ENCODE peak calls at places on chromosome 4, in four cellular contexts. C is adrenal gland, E is GM23338, O is colonic mucosa. N is an unnamed sample.

GRCh38 chr4:165668694-165669093 is 204.3 kb upstream of the TLL1 start:
- DNase-seq in O (no peak), C (no peak), E (peak), N (no peak)

GRCh38 chr4:156677136-156677535 is 294.5 kb downstream of the PDGFC start:
- DNase-seq in C (no peak), E (peak), O (peak), N (no peak)

GRCh38 chr4:13546855-13547562 is 2.7 kb upstream of the NKX3-2 start:
- DNase-seq in O (peak), E (peak), C (no peak), N (no peak)

GRCh38 chr4:26279446-26279845 is 41.4 kb upstream of the RBPJ start:
- DNase-seq in C (no peak), E (no peak), O (no peak), N (no peak)

GRCh38 chr4:158841540-158841939 is 72.7 kb downstream of the FNIP2 start:
- DNase-seq in E (no peak), O (no peak), C (peak), N (no peak)

GRCh38 chr4:128006592-128006991 is 41.4 kb downstream of the ABHD18 start:
- DNase-seq in E (no peak), C (peak), O (no peak), N (no peak)

GRCh38 chr4:76589872-76590846 is 155.1 kb downstream of the SHROOM3 start:
- DNase-seq in E (peak), C (no peak), O (peak), N (peak)

GRCh38 chr4:47831026-47831689 is 6.7 kb downstream of the CORIN start:
- DNase-seq in O (no peak), C (no peak), E (no peak), N (no peak)

GRCh38 chr4:173237722-173238121 is 69.1 kb downstream of the GALNT7 start:
- DNase-seq in E (no peak), O (no peak), C (no peak), N (no peak)

GRCh38 chr4:48896845-48897244 is 9.7 kb downstream of the OCIAD2 start:
- DNase-seq in O (no peak), E (no peak), C (no peak), N (no peak)

GRCh38 chr4:76562161-76562560 is 127.1 kb downstream of the SHROOM3 start:
- DNase-seq in E (no peak), O (no peak), C (no peak), N (no peak)

GRCh38 chr4:169619518-169619957 is 840 bp upstream of the CLCN3 start:
- DNase-seq in E (peak), O (peak), C (peak), N (peak)

GRCh38 chr4:84750260-84750955 is 167.5 kb downstream of the CDS1 start:
- DNase-seq in C (peak), E (peak), O (no peak), N (no peak)

GRCh38 chr4:1975880-1976279 is 32.9 kb downstream of the NELFA start:
- DNase-seq in C (no peak), O (no peak), E (no peak), N (no peak)

GRCh38 chr4:13261486-13262257 is 222.5 kb downstream of the RAB28 start:
- DNase-seq in E (peak), C (no peak), O (no peak), N (no peak)

GRCh38 chr4:8719421-8719820 is 126.9 kb downstream of the CPZ start:
- DNase-seq in C (no peak), O (no peak), E (no peak), N (no peak)

GRCh38 chr4:130233377-130234047 is 1137.6 kb downstream of the C4orf33 start:
- DNase-seq in O (no peak), C (no peak), E (no peak), N (no peak)

GRCh38 chr4:120770897-120771296 is 151.6 kb downstream of the PRDM5 start:
- DNase-seq in O (no peak), C (no peak), E (no peak), N (no peak)

GRCh38 chr4:75723117-75723801 is 1.1 kb upstream of the USO1 start:
- DNase-seq in O (no peak), C (no peak), E (no peak), N (no peak)

GRCh38 chr4:184959309-184959708 is 59.0 kb upstream of the HELT start:
- DNase-seq in C (no peak), E (no peak), O (no peak), N (no peak)

GRCh38 chr4:157172011-157172410 is 48.5 kb upstream of the GRIA2 start:
- DNase-seq in C (no peak), O (no peak), E (no peak), N (no peak)

GRCh38 chr4:76219299-76220055 is 5.9 kb upstream of the SCARB2 start:
- DNase-seq in C (no peak), E (no peak), O (no peak), N (no peak)

GRCh38 chr4:98512918-98513317 is 145.5 kb downstream of the TSPAN5 start:
- DNase-seq in E (no peak), C (no peak), O (no peak), N (no peak)

GRCh38 chr4:176717237-176717636 is 75.5 kb downstream of the VEGFC start:
- DNase-seq in O (no peak), E (no peak), C (no peak), N (no peak)

GRCh38 chr4:7390906-7391636 is 43.7 kb downstream of the PSAPL1 start:
- DNase-seq in E (no peak), O (no peak), C (no peak), N (no peak)

GRCh38 chr4:48429709-48430474 is 53.3 kb upstream of the SLC10A4 start:
- DNase-seq in O (no peak), E (peak), C (no peak), N (no peak)

GRCh38 chr4:30717208-30718020 is 2.8 kb upstream of the PCDH7 start:
- DNase-seq in E (peak), C (no peak), O (peak), N (peak)

GRCh38 chr4:98452091-98452490 is 190.9 kb downstream of the RAP1GDS1 start:
- DNase-seq in O (no peak), C (no peak), E (no peak), N (no peak)

GRCh38 chr4:184860018-184860530 is 34.3 kb upstream of the ACSL1 start:
- DNase-seq in C (no peak), O (no peak), E (no peak), N (no peak)

GRCh38 chr4:10706236-10706635 is 21.7 kb upstream of the CLNK start:
- DNase-seq in C (no peak), E (no peak), O (no peak), N (no peak)

GRCh38 chr4:183095199-183095512 is 3.9 kb upstream of the WWC2 start:
- DNase-seq in C (no peak), E (no peak), O (no peak), N (no peak)

GRCh38 chr4:11002961-11003360 is 318.4 kb upstream of the CLNK start:
- DNase-seq in O (no peak), C (no peak), E (no peak), N (no peak)

GRCh38 chr4:10743357-10743756 is 58.8 kb upstream of the CLNK start:
- DNase-seq in E (no peak), C (no peak), O (no peak), N (no peak)

GRCh38 chr4:107721436-107722090 is 1.5 kb upstream of the PAPSS1 start:
- DNase-seq in C (peak), O (peak), E (peak), N (no peak)

GRCh38 chr4:153089781-153090180 is 114.5 kb upstream of the TRIM2 start:
- DNase-seq in C (no peak), E (no peak), O (no peak), N (no peak)
- H3K4me3 ChIP-seq in C (no peak), E (no peak), O (no peak), N (no peak)

GRCh38 chr4:3699261-3699660 is 66.9 kb upstream of the ADRA2C start:
- DNase-seq in C (no peak), E (no peak), O (no peak), N (no peak)
- H3K4me3 ChIP-seq in C (no peak), E (no peak), O (no peak), N (no peak)

DNA sequence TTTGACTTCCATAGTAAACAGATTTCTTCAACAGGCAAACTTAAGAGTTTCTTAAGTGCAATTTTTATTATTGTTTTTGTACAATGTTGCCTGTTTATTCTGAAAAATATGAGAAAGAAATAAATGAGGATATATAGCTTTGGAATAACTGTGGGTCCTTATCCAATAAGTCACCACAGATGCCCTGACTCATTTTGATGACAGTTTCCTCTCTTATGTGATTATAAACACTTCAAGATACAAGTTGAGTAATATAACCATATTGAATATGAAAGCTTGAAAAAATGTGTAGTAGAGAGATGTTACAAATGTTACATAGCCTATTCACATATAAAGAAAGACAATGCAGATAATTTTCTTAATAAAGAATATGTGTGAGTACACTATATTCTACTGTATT is 931.6 kb downstream of the RAPGEF2 start:
- DNase-seq in C (no peak), O (no peak), E (no peak), N (no peak)
- H3K4me3 ChIP-seq in C (no peak), O (no peak), E (no peak), N (no peak)

GRCh38 chr4:146260521-146260920 is 46.2 kb downstream of the REELD1 start:
- DNase-seq in E (no peak), C (no peak), O (no peak), N (no peak)

GRCh38 chr4:146256328-146256727 is 42.0 kb downstream of the REELD1 start:
- DNase-seq in E (no peak), C (no peak), O (no peak), N (no peak)

GRCh38 chr4:146257511-146257910 is 43.2 kb downstream of the REELD1 start:
- DNase-seq in C (no peak), O (no peak), E (no peak), N (no peak)

GRCh38 chr4:146263785-146264184 is 49.4 kb downstream of the REELD1 start:
- DNase-seq in O (no peak), E (no peak), C (no peak), N (no peak)

GRCh38 chr4:146261046-146261445 is 46.7 kb downstream of the REELD1 start:
- DNase-seq in E (no peak), C (no peak), O (no peak), N (no peak)
- H3K4me3 ChIP-seq in E (no peak), C (no peak), O (no peak), N (no peak)

GRCh38 chr4:148822572-148823418 is 380.6 kb upstream of the NR3C2 start:
- DNase-seq in E (no peak), C (no peak), O (no peak), N (no peak)
- H3K4me3 ChIP-seq in E (no peak), C (no peak), O (no peak), N (no peak)

GRCh38 chr4:56799291-56799823 is 22.1 kb downstream of the SPINK2 start:
- DNase-seq in C (peak), E (no peak), O (no peak), N (no peak)
- H3K4me3 ChIP-seq in C (no peak), E (peak), O (peak), N (no peak)

DNA sequence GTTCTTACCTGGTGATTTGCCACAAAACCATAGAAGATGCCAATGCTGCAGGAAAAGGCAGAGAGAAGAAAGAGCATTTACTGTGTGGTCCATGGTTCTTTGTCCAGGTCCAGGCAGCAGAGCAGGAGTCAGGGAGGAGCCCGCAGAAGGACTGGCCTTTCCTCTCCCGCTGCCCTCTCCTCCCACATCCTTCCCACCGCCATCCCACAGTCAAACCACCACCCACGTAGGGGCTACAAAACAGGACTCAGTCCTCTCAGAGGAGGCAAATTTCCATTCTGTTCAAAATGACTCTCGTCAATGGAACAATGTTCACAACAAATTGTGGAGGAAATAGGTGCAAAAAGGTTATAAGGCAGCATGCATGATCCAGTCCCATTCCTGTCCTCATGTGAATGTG is 58.6 kb downstream of the PROM1 start:
- DNase-seq in O (no peak), C (no peak), E (no peak), N (no peak)
- H3K4me3 ChIP-seq in O (no peak), C (no peak), E (no peak), N (no peak)

GRCh38 chr4:104494822-104495559 is at the start of gene CXXC4:
- DNase-seq in O (peak), E (peak), C (peak), N (peak)
- H3K4me3 ChIP-seq in O (peak), E (peak), C (no peak), N (peak)

N was measured in lung.